ENCODE peak calls at places on chromosomes 5 and 9, in seven cellular contexts. X, B, W, Q, P, K and D are unnamed samples.

GRCh38 chr5:157022002-157022401 is 36.9 kb downstream of the HAVCR1 start:
- DNase-seq in K (no peak), P (no peak), Q (no peak), B (no peak), W (no peak), X (no peak), D (no peak)

GRCh38 chr5:1329111-1329579 is 15.8 kb downstream of the CLPTM1L start:
- DNase-seq in X (no peak), W (no peak), K (no peak), Q (no peak), B (no peak), P (no peak), D (no peak)

GRCh38 chr9:127905788-127906191 is 6.4 kb upstream of the ST6GALNAC6 start:
- DNase-seq in K (peak), Q (no peak), P (peak), B (no peak), W (peak), X (no peak), D (no peak)

GRCh38 chr5:82107277-82107676 is 135.5 kb downstream of the ATG10 start:
- DNase-seq in K (no peak), B (no peak), W (no peak), P (no peak), X (no peak), Q (peak), D (no peak)

GRCh38 chr9:12698293-12698692 is 5.1 kb downstream of the TYRP1 start:
- DNase-seq in B (no peak), K (no peak), Q (no peak), W (no peak), P (no peak), X (no peak), D (no peak)

GRCh38 chr5:10521466-10522223 is 42.2 kb upstream of the ANKRD33B start:
- DNase-seq in X (no peak), Q (peak), B (no peak), K (no peak), W (no peak), P (no peak), D (no peak)

GRCh38 chr5:1331861-1332405 is 13.0 kb downstream of the CLPTM1L start:
- DNase-seq in X (no peak), B (no peak), P (no peak), Q (no peak), K (no peak), W (peak), D (no peak)

GRCh38 chr9:5052858-5053257 is 67.8 kb downstream of the JAK2 start:
- DNase-seq in X (no peak), W (no peak), K (no peak), P (no peak), Q (no peak), B (no peak), D (no peak)

GRCh38 chr5:159805021-159805420 is 111.3 kb upstream of the ADRA1B start:
- DNase-seq in B (peak), K (no peak), W (peak), X (peak), P (no peak), Q (no peak), D (no peak)

GRCh38 chr5:140075371-140075770 is 32.3 kb upstream of the NRG2 start:
- DNase-seq in X (no peak), Q (no peak), W (no peak), B (no peak), K (no peak), P (no peak), D (no peak)

GRCh38 chr5:115815693-115816225 is 700 bp downstream of the CDO1 start:
- DNase-seq in P (no peak), X (peak), W (peak), B (peak), Q (no peak), K (no peak), D (no peak)
- H3K4me3 ChIP-seq in P (no peak), X (peak), W (peak), B (peak), Q (no peak), K (peak), D (peak)

DNA sequence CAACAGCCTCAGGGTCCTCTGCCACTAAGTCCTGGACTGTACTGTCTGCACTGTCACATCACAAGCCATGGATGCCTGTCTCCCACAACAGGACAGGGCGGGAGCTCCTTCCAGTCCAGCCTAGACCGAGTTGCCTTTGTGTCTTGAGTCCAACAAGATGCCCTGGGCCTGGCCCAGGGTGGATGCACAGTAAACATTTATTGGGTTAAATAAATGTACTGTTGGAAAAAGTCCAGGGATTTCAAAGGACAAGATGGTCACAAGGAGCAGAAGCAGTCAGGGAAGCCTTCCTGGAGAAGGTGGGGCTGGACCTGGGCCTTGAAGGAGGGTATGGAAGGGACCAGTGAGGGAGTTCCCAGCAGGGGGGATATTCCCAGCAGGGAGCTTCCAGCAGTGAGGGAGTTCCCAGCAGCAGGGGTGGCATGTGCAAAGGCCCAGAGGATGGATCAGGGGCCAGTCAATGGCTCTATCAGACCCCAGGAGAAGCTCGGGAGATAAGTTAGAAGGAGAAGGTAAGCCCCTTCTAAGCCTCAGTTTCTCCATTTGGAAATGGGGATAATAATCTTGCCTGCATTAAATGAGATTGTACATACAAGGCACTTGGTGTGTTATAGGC is 72.6 kb upstream of the NEURL1B start:
- DNase-seq in Q (no peak), X (no peak), P (no peak), B (no peak), W (no peak), K (no peak), D (no peak)
- H3K4me3 ChIP-seq in Q (no peak), X (no peak), P (no peak), B (no peak), W (no peak), K (no peak), D (no peak)

DNA sequence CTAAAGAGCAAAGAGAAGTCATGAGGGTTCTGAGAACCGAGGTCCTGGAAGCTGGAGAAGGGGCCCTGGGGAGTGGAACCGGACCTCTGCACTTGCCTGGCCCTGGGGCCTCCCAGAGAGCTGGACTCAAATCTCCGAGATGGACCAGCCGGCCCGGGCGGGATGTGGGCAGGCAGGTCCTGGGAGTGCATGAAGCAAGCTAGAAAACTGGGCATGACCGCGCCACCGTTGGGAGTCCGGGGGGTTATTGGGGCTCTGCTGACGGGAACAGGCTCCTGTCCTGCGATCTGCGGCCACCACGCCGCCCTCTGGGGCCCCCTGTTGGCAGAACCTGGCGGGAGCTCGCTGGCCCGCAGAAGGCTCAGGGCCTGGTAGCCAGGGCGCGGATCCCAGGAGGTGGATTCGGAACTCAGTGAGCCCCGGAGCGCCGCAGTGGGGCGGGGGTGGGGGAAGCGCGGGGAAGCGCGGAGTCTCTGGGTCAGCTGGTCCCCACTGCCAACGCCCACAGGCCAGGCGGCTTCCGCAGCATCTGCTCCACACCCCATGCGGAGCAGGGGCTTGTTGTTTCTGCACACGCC is 150.6 kb downstream of the ERCC6L2 start:
- DNase-seq in X (no peak), P (no peak), Q (no peak), W (no peak), B (no peak), K (no peak), D (no peak)
- H3K4me3 ChIP-seq in X (no peak), P (no peak), Q (no peak), W (no peak), B (no peak), K (no peak), D (no peak)

GRCh38 chr5:181042036-181042435 is 2.0 kb downstream of the BTNL9 start:
- DNase-seq in W (no peak), Q (no peak), B (no peak), K (no peak), X (no peak), P (no peak), D (no peak)

GRCh38 chr5:181041043-181041442 is 977 bp downstream of the BTNL9 start:
- DNase-seq in Q (no peak), P (no peak), K (no peak), B (no peak), X (no peak), W (no peak), D (no peak)

GRCh38 chr5:181044093-181044599 is 4.1 kb downstream of the BTNL9 start:
- DNase-seq in B (no peak), Q (no peak), K (no peak), P (no peak), X (no peak), W (no peak), D (no peak)

GRCh38 chr5:181043285-181044092 is 3.4 kb downstream of the BTNL9 start:
- DNase-seq in K (no peak), Q (peak), P (no peak), W (no peak), B (no peak), X (no peak), D (no peak)

DNA sequence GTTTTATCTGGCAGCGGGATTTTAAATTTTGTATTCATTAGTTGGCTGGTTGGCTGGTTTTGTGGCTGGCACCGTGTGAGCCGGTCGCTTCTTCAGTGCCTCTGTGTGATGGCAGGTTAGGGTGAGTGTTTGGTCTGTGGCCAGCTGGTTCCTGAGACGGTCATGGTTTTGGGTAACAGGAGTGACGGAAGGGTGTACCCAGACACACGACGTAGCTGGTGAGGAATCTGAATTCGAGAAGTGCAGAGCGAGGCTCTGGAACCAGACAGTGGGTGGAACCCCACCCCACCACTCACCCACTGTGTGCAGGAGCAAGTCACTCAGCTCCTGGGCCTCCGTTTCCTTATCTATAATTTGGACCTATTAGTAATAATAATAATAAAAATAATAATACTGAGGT is 2.7 kb downstream of the BTNL9 start:
- DNase-seq in P (no peak), K (no peak), B (no peak), Q (no peak), X (no peak), W (no peak), D (no peak)
- H3K4me3 ChIP-seq in P (no peak), K (peak), B (peak), Q (no peak), X (peak), W (no peak), D (no peak)

GRCh38 chr9:69325409-69326212 is 596 bp downstream of the ENTREP1 start:
- DNase-seq in X (peak), K (peak), Q (no peak), B (peak), W (no peak), P (no peak), D (no peak)

GRCh38 chr9:69326261-69326660 is 1.2 kb downstream of the ENTREP1 start:
- DNase-seq in B (no peak), P (no peak), Q (no peak), X (peak), K (no peak), W (no peak), D (no peak)

GRCh38 chr9:69322256-69322655 is 2.8 kb upstream of the ENTREP1 start:
- DNase-seq in K (no peak), Q (no peak), B (no peak), W (no peak), X (no peak), P (no peak), D (no peak)

GRCh38 chr9:69324549-69325401 is at the start of gene ENTREP1:
- DNase-seq in Q (peak), P (no peak), W (peak), X (peak), K (peak), B (peak), D (no peak)

GRCh38 chr9:69323886-69324285 is 1.1 kb upstream of the ENTREP1 start:
- DNase-seq in W (no peak), Q (no peak), K (no peak), P (no peak), X (no peak), B (no peak), D (no peak)
- H3K4me3 ChIP-seq in W (no peak), Q (no peak), K (peak), P (no peak), X (peak), B (peak), D (no peak)

GRCh38 chr5:37553720-37554402 is 174.7 kb downstream of the WDR70 start:
- DNase-seq in W (no peak), K (no peak), X (no peak), Q (no peak), B (no peak), P (no peak), D (no peak)
- H3K4me3 ChIP-seq in W (no peak), K (no peak), X (no peak), Q (no peak), B (no peak), P (no peak), D (no peak)

GRCh38 chr9:137878957-137879555 is 1.5 kb downstream of the CACNA1B start:
- DNase-seq in P (no peak), X (no peak), B (no peak), W (no peak), K (peak), Q (no peak), D (no peak)

GRCh38 chr9:137876781-137877386 is 698 bp upstream of the CACNA1B start:
- DNase-seq in P (no peak), K (no peak), Q (no peak), W (no peak), X (no peak), B (no peak), D (no peak)

GRCh38 chr9:137879566-137880150 is 2.1 kb downstream of the CACNA1B start:
- DNase-seq in K (peak), W (no peak), B (no peak), X (no peak), Q (no peak), P (no peak), D (no peak)

GRCh38 chr9:137880160-137880975 is 2.8 kb downstream of the CACNA1B start:
- DNase-seq in P (no peak), W (no peak), B (no peak), X (no peak), Q (no peak), K (peak), D (no peak)

GRCh38 chr9:137878146-137878941 is 762 bp downstream of the CACNA1B start:
- DNase-seq in X (no peak), K (peak), Q (no peak), P (peak), B (no peak), W (no peak), D (no peak)
- H3K4me3 ChIP-seq in X (peak), K (peak), Q (no peak), P (no peak), B (peak), W (peak), D (no peak)

GRCh38 chr9:133605446-133605845 is 3.7 kb downstream of the FAM163B start:
- DNase-seq in Q (no peak), K (peak), W (no peak), P (no peak), X (no peak), B (no peak), D (no peak)
- H3K4me3 ChIP-seq in Q (no peak), K (no peak), W (no peak), P (no peak), X (no peak), B (no peak), D (no peak)

GRCh38 chr5:6143523-6143922 is 234.8 kb downstream of the MED10 start:
- DNase-seq in Q (no peak), B (no peak), P (no peak), W (no peak), K (no peak), X (no peak), D (no peak)

GRCh38 chr5:6145616-6146237 is 232.6 kb downstream of the MED10 start:
- DNase-seq in P (no peak), X (no peak), Q (no peak), K (no peak), W (no peak), B (no peak), D (no peak)

GRCh38 chr5:6142353-6142752 is 236.0 kb downstream of the MED10 start:
- DNase-seq in Q (no peak), W (no peak), X (no peak), P (no peak), B (no peak), K (no peak), D (no peak)

DNA sequence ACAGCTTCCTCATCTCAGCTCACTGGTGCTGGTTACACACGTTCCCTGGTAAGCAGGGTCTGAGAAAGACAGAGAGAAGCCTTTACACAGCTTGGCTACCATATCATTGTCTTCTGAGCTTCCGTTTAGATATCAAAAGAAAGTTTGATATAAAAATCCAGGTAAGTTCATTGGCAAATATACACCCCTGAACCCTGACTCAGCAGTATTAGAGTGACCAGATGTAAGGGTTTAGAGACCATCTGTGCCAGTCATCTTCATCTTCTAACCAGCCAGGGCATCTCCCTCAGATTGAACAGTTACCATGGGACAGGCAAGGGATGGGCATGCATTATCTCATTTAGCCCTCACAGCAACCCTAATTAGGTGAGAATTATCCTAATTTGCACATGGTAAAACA is 232.1 kb downstream of the MED10 start:
- DNase-seq in B (no peak), K (no peak), X (no peak), Q (no peak), W (no peak), P (no peak), D (no peak)
- H3K4me3 ChIP-seq in B (no peak), K (no peak), X (no peak), Q (no peak), W (no peak), P (no peak), D (no peak)

GRCh38 chr9:89226076-89226475 is 47.5 kb upstream of the SHC3 start:
- DNase-seq in K (no peak), B (no peak), Q (no peak), P (no peak), W (no peak), X (no peak), D (no peak)
- H3K4me3 ChIP-seq in K (no peak), B (no peak), Q (no peak), P (no peak), W (no peak), X (no peak), D (no peak)